ENCODE peak calls at places on chromosomes 11 and 22, in four cellular contexts. H is HCT116, Y is foreskin fibroblast, C is mammary epithelial cell. I is an unnamed sample.

GRCh38 chr22:17882162-17882561 is 107.9 kb upstream of the BID start:
- DNase-seq in H (no peak), Y (no peak), C (no peak), I (no peak)

GRCh38 chr11:10659339-10660216 is 34.0 kb downstream of the IRAG1 start:
- DNase-seq in H (peak), Y (peak), C (peak), I (peak)

GRCh38 chr11:95776859-95777258 is 12.7 kb downstream of the FAM76B start:
- DNase-seq in H (no peak), Y (no peak), C (no peak), I (no peak)

GRCh38 chr11:72625746-72626636 is 48.2 kb downstream of the PDE2A start:
- DNase-seq in H (no peak), Y (no peak), C (no peak), I (no peak)

GRCh38 chr11:11291432-11292015 is 61.5 kb downstream of the CSNK2A3 start:
- DNase-seq in H (no peak), Y (no peak), C (no peak), I (no peak)

GRCh38 chr11:118783724-118784495 is 7.1 kb downstream of the DDX6 start:
- DNase-seq in H (no peak), Y (no peak), C (no peak), I (no peak)

GRCh38 chr22:31099386-31099785 is 8.0 kb downstream of the SELENOM start:
- DNase-seq in H (no peak), Y (peak), C (no peak), I (no peak)

GRCh38 chr11:44223261-44223660 is 86.7 kb downstream of the ALX4 start:
- DNase-seq in H (no peak), Y (peak), C (no peak), I (no peak)

GRCh38 chr11:114168691-114169090 is 109.2 kb downstream of the ZBTB16 start:
- DNase-seq in H (no peak), Y (no peak), C (no peak), I (no peak)

GRCh38 chr11:14386081-14386480 is 27.1 kb upstream of the RRAS2 start:
- DNase-seq in H (no peak), Y (no peak), C (no peak), I (no peak)

GRCh38 chr22:37571258-37571991 is 8.5 kb downstream of the LGALS2 start:
- DNase-seq in H (peak), Y (no peak), C (peak), I (no peak)

GRCh38 chr11:98029832-98030231 is 990.9 kb upstream of the CNTN5 start:
- DNase-seq in H (no peak), Y (no peak), C (no peak), I (no peak)

GRCh38 chr11:111303476-111303875 is 5.1 kb downstream of the POU2AF3 start:
- DNase-seq in H (no peak), Y (no peak), C (peak), I (no peak)

GRCh38 chr11:19474954-19475811 is 234.4 kb upstream of the E2F8 start:
- DNase-seq in H (no peak), Y (no peak), C (no peak), I (no peak)

GRCh38 chr22:45452565-45453449 is 39.3 kb downstream of the RIBC2 start:
- DNase-seq in H (no peak), Y (peak), C (no peak), I (no peak)

GRCh38 chr22:37043828-37044538 is 7.6 kb upstream of the KCTD17 start:
- DNase-seq in H (peak), Y (no peak), C (peak), I (peak)

GRCh38 chr11:66973956-66974585 is 1.0 kb upstream of the C11orf86 start:
- DNase-seq in H (no peak), Y (no peak), C (no peak), I (no peak)

GRCh38 chr11:102730036-102730815 is 5.5 kb upstream of the MMP8 start:
- DNase-seq in H (no peak), Y (peak), C (no peak), I (peak)

GRCh38 chr11:75513250-75513649 is 12.5 kb downstream of the GDPD5 start:
- DNase-seq in H (no peak), Y (no peak), C (no peak), I (no peak)

GRCh38 chr11:5242933-5243844 is 6.5 kb downstream of the HBG1 start:
- DNase-seq in H (no peak), Y (no peak), C (no peak), I (no peak)

GRCh38 chr22:49229483-49230193 is 598.0 kb downstream of the BRD1 start:
- DNase-seq in H (no peak), Y (no peak), C (no peak), I (no peak)

GRCh38 chr11:86695391-86695790 is 23.0 kb upstream of the ME3 start:
- DNase-seq in H (no peak), Y (no peak), C (no peak), I (no peak)

GRCh38 chr11:62466444-62466843 is 47.6 kb downstream of the SCGB1A1 start:
- DNase-seq in H (no peak), Y (no peak), C (no peak), I (no peak)

GRCh38 chr11:62461740-62462522 is 43.1 kb downstream of the SCGB1A1 start:
- DNase-seq in H (no peak), Y (no peak), C (no peak), I (peak)

GRCh38 chr11:62468577-62468976 is 49.7 kb downstream of the SCGB1A1 start:
- DNase-seq in H (no peak), Y (no peak), C (no peak), I (no peak)

GRCh38 chr11:62459080-62459479 is 40.2 kb downstream of the SCGB1A1 start:
- DNase-seq in H (no peak), Y (no peak), C (no peak), I (no peak)

GRCh38 chr11:62464655-62465054 is 45.8 kb downstream of the SCGB1A1 start:
- DNase-seq in H (no peak), Y (no peak), C (no peak), I (no peak)
- H3K4me3 ChIP-seq in H (no peak), Y (no peak), C (no peak), I (no peak)

GRCh38 chr11:65423516-65424199 is 1.1 kb downstream of the NEAT1 start:
- DNase-seq in H (no peak), Y (no peak), C (peak), I (no peak)

GRCh38 chr11:65424200-65425104 is 1.9 kb downstream of the NEAT1 start:
- DNase-seq in H (no peak), Y (no peak), C (peak), I (no peak)

GRCh38 chr11:65426839-65427690 is 4.5 kb downstream of the NEAT1 start:
- DNase-seq in H (peak), Y (peak), C (no peak), I (no peak)

GRCh38 chr11:65425971-65426838 is 3.6 kb downstream of the NEAT1 start:
- DNase-seq in H (peak), Y (peak), C (peak), I (no peak)

DNA sequence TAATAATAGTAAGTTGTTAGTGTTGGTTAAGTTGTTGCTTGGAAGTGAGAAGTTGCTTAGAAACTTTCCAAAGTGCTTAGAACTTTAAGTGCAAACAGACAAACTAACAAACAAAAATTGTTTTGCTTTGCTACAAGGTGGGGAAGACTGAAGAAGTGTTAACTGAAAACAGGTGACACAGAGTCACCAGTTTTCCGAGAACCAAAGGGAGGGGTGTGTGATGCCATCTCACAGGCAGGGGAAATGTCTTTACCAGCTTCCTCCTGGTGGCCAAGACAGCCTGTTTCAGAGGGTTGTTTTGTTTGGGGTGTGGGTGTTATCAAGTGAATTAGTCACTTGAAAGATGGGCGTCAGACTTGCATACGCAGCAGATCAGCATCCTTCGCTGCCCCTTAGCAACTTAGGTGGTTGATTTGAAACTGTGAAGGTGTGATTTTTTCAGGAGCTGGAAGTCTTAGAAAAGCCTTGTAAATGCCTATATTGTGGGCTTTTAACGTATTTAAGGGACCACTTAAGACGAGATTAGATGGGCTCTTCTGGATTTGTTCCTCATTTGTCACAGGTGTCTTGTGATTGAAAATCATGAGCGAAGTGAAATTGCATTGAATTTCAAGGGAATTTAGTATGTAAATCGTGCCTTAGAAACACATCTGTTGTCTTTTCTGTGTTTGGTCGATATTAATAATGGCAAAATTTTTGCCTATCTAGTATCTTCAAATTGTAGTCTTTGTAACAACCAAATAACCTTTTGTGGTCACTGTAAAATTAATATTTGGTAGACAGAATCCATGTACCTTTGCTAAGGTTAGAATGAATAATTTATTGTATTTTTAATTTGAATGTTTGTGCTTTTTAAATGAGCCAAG is 2.7 kb downstream of the NEAT1 start:
- DNase-seq in H (peak), Y (no peak), C (peak), I (no peak)
- TF ChIP-seq CTCF in H (no peak), Y (no peak), C (peak), I (peak)

GRCh38 chr11:30991802-30992512 is 377.6 kb downstream of the DCDC1 start:
- DNase-seq in H (no peak), Y (no peak), C (no peak), I (no peak)
- H3K4me3 ChIP-seq in H (no peak), Y (no peak), C (no peak), I (no peak)

DNA sequence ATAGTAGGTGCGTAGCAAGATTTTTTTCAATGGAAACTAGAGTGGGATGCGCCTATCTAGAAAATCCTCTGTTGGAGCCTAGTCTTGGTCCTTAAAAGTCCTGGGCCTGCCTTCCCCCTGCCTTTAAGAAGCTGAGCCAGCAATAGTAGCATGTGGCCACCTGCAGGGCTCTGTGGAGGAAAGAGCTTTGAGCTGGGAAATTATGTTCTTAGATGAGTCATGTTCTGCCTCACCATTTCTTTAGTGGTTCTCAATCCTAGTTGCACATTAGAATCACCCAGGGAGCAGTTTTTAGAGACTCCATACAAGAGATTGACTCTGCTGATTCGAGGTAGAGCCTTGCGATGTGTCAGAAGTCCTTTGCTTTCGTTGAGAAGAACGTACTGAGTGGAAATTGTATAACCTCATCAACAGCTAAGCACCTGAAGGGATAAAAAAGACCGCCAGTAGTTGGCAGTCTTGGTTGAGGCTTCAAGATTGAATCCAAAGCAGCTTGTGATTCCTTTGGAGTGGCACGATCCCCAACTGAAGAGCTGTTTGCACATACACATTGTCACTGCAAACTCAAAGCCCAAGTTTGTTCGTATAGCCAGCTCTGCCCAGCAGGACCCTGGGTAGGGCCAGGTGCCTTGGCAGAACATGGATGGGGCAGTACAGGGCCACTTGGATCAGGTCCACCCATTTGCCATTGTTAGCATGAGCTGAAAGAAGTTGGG is 133.3 kb downstream of the COMMD9 start:
- DNase-seq in H (no peak), Y (no peak), C (peak), I (no peak)
- TF ChIP-seq CTCF in H (peak), Y (no peak), C (peak), I (no peak)

DNA sequence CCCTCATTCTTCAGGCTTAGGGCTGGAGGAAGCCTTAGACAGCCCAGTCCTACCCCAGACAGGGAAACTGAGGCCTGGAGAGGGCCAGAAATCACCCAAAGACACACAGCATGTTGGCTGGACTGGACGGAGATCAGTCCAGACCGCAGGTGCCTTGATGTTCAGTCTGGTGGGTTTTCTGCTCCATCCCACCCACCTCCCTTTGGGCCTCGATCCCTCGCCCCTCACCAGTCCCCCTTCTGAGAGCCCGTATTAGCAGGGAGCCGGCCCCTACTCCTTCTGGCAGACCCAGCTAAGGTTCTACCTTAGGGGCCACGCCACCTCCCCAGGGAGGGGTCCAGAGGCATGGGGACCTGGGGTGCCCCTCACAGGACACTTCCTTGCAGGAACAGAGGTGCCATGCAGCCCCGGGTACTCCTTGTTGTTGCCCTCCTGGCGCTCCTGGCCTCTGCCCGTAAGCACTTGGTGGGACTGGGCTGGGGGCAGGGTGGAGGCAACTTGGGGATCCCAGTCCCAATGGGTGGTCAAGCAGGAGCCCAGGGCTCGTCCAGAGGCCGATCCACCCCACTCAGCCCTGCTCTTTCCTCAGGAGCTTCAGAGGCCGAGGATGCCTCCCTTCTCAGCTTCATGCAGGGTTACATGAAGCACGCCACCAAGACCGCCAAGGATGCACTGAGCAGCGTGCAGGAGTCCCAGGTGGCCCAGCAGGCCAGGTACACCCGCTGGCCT is 641 bp downstream of the APOC3 start:
- DNase-seq in H (no peak), Y (no peak), C (no peak), I (no peak)
- H3K4me3 ChIP-seq in H (no peak), Y (no peak), C (no peak), I (no peak)

DNA sequence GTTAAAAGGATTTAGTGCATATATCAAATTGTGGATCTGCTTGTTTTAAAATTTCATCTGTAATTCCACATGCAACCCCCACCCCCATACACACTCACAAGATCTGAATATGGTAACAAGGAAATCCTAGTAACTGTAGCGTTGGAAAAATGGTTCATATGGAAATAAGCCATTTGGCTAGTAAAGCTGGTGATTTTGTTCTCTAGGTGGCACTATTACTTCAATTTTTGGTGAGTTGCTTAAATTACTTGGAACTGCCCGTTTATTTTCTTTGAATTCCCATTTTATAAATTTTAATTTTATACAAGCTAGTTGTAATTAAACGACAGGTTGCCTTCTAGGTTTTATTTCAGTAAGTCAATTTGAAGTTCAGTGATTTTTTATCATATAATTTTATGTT is 5.3 kb downstream of the BDNF start:
- DNase-seq in H (no peak), Y (no peak), C (no peak), I (no peak)
- TF ChIP-seq CTCF in H (peak), Y (no peak), C (peak), I (peak)

GRCh38 chr22:39349506-39349966 is 255 bp upstream of the SYNGR1 start:
- DNase-seq in H (no peak), Y (no peak), C (no peak), I (no peak)
- H3K4me3 ChIP-seq in H (peak), Y (peak), C (peak), I (peak)

GRCh38 chr11:64341851-64342791 is 2.1 kb downstream of the CCDC88B start:
- DNase-seq in H (peak), Y (peak), C (peak), I (peak)
- TF ChIP-seq CTCF in H (peak), Y (peak), C (peak), I (peak)

I was measured in HFF-Myc.